ENCODE peak calls at places on chromosomes 5 and 9, in nine cellular contexts. T is amniotic stem cell, S is PC-9, I is tibial artery, H is NCI-H774, G is frontal cortex, E is mesothelial cell of epicardium, O is NCI-H526 treated with DMSO at 0.1 percent for 48 hours, D is A549. P is an unnamed sample.

GRCh38 chr9:83342731-83343130 is 195.5 kb downstream of the FRMD3 start:
- DNase-seq in T (no peak), D (no peak), O (no peak), I (no peak), H (no peak), G (no peak), E (no peak), S (no peak), P (no peak)

GRCh38 chr9:27154923-27155322 is 45.9 kb downstream of the TEK start:
- DNase-seq in O (no peak), I (no peak), S (no peak), G (no peak), D (no peak), H (no peak), T (peak), E (no peak), P (no peak)

GRCh38 chr9:14061921-14062320 is 252.0 kb downstream of the NFIB start:
- DNase-seq in I (no peak), T (no peak), G (no peak), E (no peak), S (no peak), H (no peak), O (no peak), D (no peak), P (no peak)

GRCh38 chr5:66072031-66072430 is 72.1 kb upstream of the SREK1 start:
- DNase-seq in I (no peak), H (no peak), G (no peak), E (no peak), T (no peak), O (no peak), S (no peak), D (no peak), P (no peak)

GRCh38 chr5:61623401-61624069 is 291.5 kb downstream of the ZSWIM6 start:
- DNase-seq in D (peak), E (no peak), I (no peak), O (no peak), G (no peak), T (no peak), S (no peak), H (no peak), P (no peak)

GRCh38 chr5:179302499-179303185 is 42.6 kb downstream of the ADAMTS2 start:
- DNase-seq in H (no peak), I (peak), D (no peak), E (no peak), T (no peak), S (no peak), O (no peak), G (no peak), P (peak)

GRCh38 chr9:108639736-108640135 is 216.1 kb downstream of the ACTL7B start:
- DNase-seq in H (no peak), T (no peak), I (no peak), G (no peak), D (no peak), E (no peak), S (no peak), O (no peak), P (no peak)

GRCh38 chr5:154072782-154073171 is 34.0 kb downstream of the MFAP3 start:
- DNase-seq in O (no peak), I (no peak), S (no peak), D (no peak), H (no peak), E (no peak), G (no peak), T (no peak), P (no peak)

GRCh38 chr5:179293276-179293675 is 52.0 kb downstream of the ADAMTS2 start:
- DNase-seq in H (no peak), I (peak), G (no peak), E (no peak), D (no peak), S (no peak), O (no peak), T (no peak), P (peak)

GRCh38 chr5:132487841-132488555 is 2.6 kb downstream of the IRF1 start:
- DNase-seq in T (no peak), S (no peak), I (peak), H (no peak), D (no peak), G (no peak), E (no peak), O (no peak), P (no peak)

GRCh38 chr5:138901716-138902115 is 26.6 kb upstream of the LRRTM2 start:
- DNase-seq in S (no peak), T (no peak), H (no peak), D (no peak), I (no peak), E (no peak), G (no peak), O (no peak), P (no peak)

GRCh38 chr5:158820891-158821290 is 278.8 kb downstream of the EBF1 start:
- DNase-seq in O (no peak), H (no peak), T (no peak), I (no peak), G (no peak), D (no peak), E (no peak), S (no peak), P (no peak)

GRCh38 chr5:61949054-61949679 is 356.8 kb upstream of the KIF2A start:
- DNase-seq in H (no peak), S (no peak), I (no peak), G (peak), E (no peak), O (no peak), T (no peak), D (no peak), P (no peak)

GRCh38 chr9:88236531-88237453 is 98.5 kb upstream of the SPATA31C2 start:
- DNase-seq in S (no peak), D (no peak), E (no peak), T (no peak), O (no peak), I (peak), G (peak), H (no peak), P (no peak)

GRCh38 chr9:129507805-129508204 is 113.1 kb downstream of the C9orf50 start:
- DNase-seq in D (no peak), T (no peak), H (no peak), G (no peak), S (no peak), O (no peak), E (no peak), I (no peak), P (no peak)

GRCh38 chr5:170408189-170408588 is 19.0 kb upstream of the KCNMB1 start:
- DNase-seq in O (peak), I (no peak), S (no peak), D (no peak), T (no peak), H (no peak), G (no peak), E (no peak), P (no peak)

GRCh38 chr5:62621280-62621679 is 42.7 kb downstream of the LRRC70 start:
- DNase-seq in T (no peak), O (no peak), G (no peak), H (no peak), E (no peak), I (no peak), S (no peak), D (no peak), P (no peak)

GRCh38 chr5:50969207-50970145 is 303.0 kb downstream of the PARP8 start:
- DNase-seq in H (no peak), I (no peak), O (no peak), S (no peak), E (no peak), D (no peak), T (no peak), G (no peak), P (peak)

GRCh38 chr9:128091144-128091543 is 23.1 kb downstream of the SLC25A25 start:
- DNase-seq in S (no peak), T (peak), I (peak), D (no peak), G (peak), H (no peak), O (no peak), E (no peak), P (peak)

GRCh38 chr9:69542048-69542447 is 130.1 kb downstream of the APBA1 start:
- DNase-seq in S (no peak), H (no peak), O (no peak), E (no peak), T (no peak), G (no peak), D (no peak), I (no peak), P (no peak)

GRCh38 chr9:91163773-91164471 is 197.8 kb downstream of the AUH start:
- DNase-seq in H (no peak), O (no peak), I (peak), S (no peak), E (no peak), G (no peak), T (no peak), D (no peak), P (no peak)

GRCh38 chr5:9173281-9174048 is 372.4 kb downstream of the SEMA5A start:
- DNase-seq in E (no peak), H (no peak), S (no peak), O (no peak), T (peak), G (no peak), D (no peak), I (no peak), P (no peak)

GRCh38 chr9:8473226-8473625 is 673.6 kb upstream of the DMAC1 start:
- DNase-seq in D (no peak), G (no peak), S (no peak), H (no peak), E (no peak), I (no peak), T (no peak), O (no peak), P (no peak)

GRCh38 chr9:90815183-90815943 is 13.7 kb downstream of the SYK start:
- DNase-seq in O (no peak), E (no peak), D (no peak), G (no peak), I (no peak), H (no peak), S (no peak), T (no peak), P (no peak)

GRCh38 chr5:94508421-94509148 is 109.8 kb downstream of the KIAA0825 start:
- DNase-seq in O (no peak), D (no peak), E (no peak), H (peak), G (no peak), T (no peak), S (no peak), I (no peak), P (no peak)

GRCh38 chr5:80967500-80968181 is 7.5 kb downstream of the RASGRF2 start:
- DNase-seq in G (no peak), T (peak), H (no peak), D (peak), I (no peak), O (no peak), S (peak), E (no peak), P (no peak)

GRCh38 chr5:76601470-76601869 is 21.7 kb downstream of the F2RL2 start:
- DNase-seq in S (peak), I (no peak), G (peak), E (no peak), D (peak), H (peak), O (no peak), T (peak), P (no peak)

GRCh38 chr5:71744009-71744792 is 25.1 kb downstream of the CARTPT start:
- DNase-seq in I (no peak), D (no peak), G (no peak), H (no peak), O (no peak), E (no peak), S (no peak), T (no peak), P (no peak)

GRCh38 chr5:97418472-97418871 is 235.4 kb upstream of the RIOK2 start:
- DNase-seq in O (no peak), D (no peak), T (no peak), S (no peak), G (no peak), H (no peak), I (no peak), E (no peak), P (no peak)

GRCh38 chr9:5582835-5583195 is 46.1 kb upstream of the RIC1 start:
- DNase-seq in E (no peak), O (no peak), S (no peak), D (no peak), H (no peak), G (no peak), I (peak), T (peak), P (no peak)

P was measured in left lung.